ENCODE peak calls at places on chromosomes 7 and 10, in nine cellular contexts. H is tibial nerve; M is transverse colon; D is T-cell; F is activated CD4-positive, alpha-beta T cell treated with anti-CD3 and anti-CD28 coated beads for 4 hours; V is WERI-Rb-1; A is HS-27A; R is GOT3; P is NCI-H1092. W is an unnamed sample.

GRCh38 chr10:12484945-12485805 is 135.8 kb downstream of the CAMK1D start:
- DNase-seq in P (no peak), D (peak; percentile 16), F (peak; percentile 23), A (no peak), H (no peak), M (peak; percentile 53), R (no peak), V (peak; percentile 62), W (peak; percentile 52)

GRCh38 chr7:150877545-150877944 is 25.2 kb downstream of the AOC1 start:
- DNase-seq in D (no peak), P (no peak), H (no peak), A (no peak), V (no peak), R (no peak), F (no peak), M (no peak), W (no peak)

GRCh38 chr10:88680958-88681357 is 16.7 kb downstream of the LIPF start:
- DNase-seq in H (no peak), P (no peak), D (no peak), F (no peak), A (no peak), R (no peak), M (no peak), V (no peak), W (no peak)

GRCh38 chr7:70676243-70676642 is 455.7 kb upstream of the GALNT17 start:
- DNase-seq in A (no peak), V (no peak), R (no peak), D (no peak), M (no peak), F (no peak), P (no peak), H (no peak), W (no peak)

GRCh38 chr7:5237286-5237685 is 45.5 kb upstream of the SLC29A4 start:
- DNase-seq in D (no peak), F (no peak), V (no peak), H (peak; percentile 59), P (no peak), M (peak; percentile 49), R (no peak), A (no peak), W (peak; percentile 63)

GRCh38 chr7:97733276-97734206 is 1.7 kb downstream of the TAC1 start:
- DNase-seq in R (no peak), M (no peak), A (no peak), F (no peak), H (no peak), P (no peak), D (no peak), V (peak; percentile 31), W (no peak)

GRCh38 chr7:156473476-156474240 is 166.9 kb upstream of the RNF32 start:
- DNase-seq in D (no peak), H (no peak), A (no peak), R (no peak), V (no peak), F (peak; percentile 6), M (peak; percentile 26), P (peak; percentile 32), W (no peak)

GRCh38 chr7:16421333-16422099 is at the start of gene CRPPA:
- DNase-seq in M (peak; percentile 36), F (peak; percentile 14), P (peak; percentile 40), A (no peak), R (no peak), H (no peak), D (peak; percentile 28), V (peak; percentile 54), W (no peak)

GRCh38 chr10:53619678-53620077 is 847.1 kb upstream of the MBL2 start:
- DNase-seq in H (no peak), M (no peak), P (no peak), D (no peak), V (peak; percentile 53), F (no peak), R (no peak), A (no peak), W (no peak)

GRCh38 chr7:40232242-40232929 is 97.6 kb downstream of the SUGCT start:
- DNase-seq in P (peak; percentile 30), H (no peak), V (peak; percentile 20), R (no peak), D (no peak), A (no peak), M (peak; percentile 14), F (no peak), W (peak; percentile 34)

GRCh38 chr7:132738254-132738653 is 162.0 kb upstream of the PLXNA4 start:
- DNase-seq in R (no peak), V (no peak), D (no peak), H (no peak), P (no peak), M (no peak), F (no peak), A (peak; percentile 58), W (no peak)

GRCh38 chr10:13331641-13332040 is 16.5 kb downstream of the SEPHS1 start:
- DNase-seq in H (no peak), F (no peak), A (no peak), R (no peak), D (no peak), M (no peak), V (no peak), P (no peak), W (no peak)

GRCh38 chr10:112687647-112688046 is 240.6 kb downstream of the VTI1A start:
- DNase-seq in A (no peak), R (no peak), F (no peak), P (no peak), D (no peak), M (no peak), H (no peak), V (no peak), W (no peak)

GRCh38 chr7:23018747-23019146 is 4.8 kb upstream of the HYCC1 start:
- DNase-seq in R (no peak), H (no peak), A (no peak), P (no peak), F (no peak), D (no peak), V (no peak), M (no peak), W (no peak)

GRCh38 chr10:71831646-71832552 is 19.2 kb downstream of the PSAP start:
- DNase-seq in H (no peak), V (no peak), F (no peak), D (no peak), M (peak; percentile 42), A (no peak), R (no peak), P (no peak), W (no peak)

GRCh38 chr7:157438121-157439025 is 101.6 kb downstream of the DNAJB6 start:
- DNase-seq in M (no peak), R (no peak), V (no peak), H (no peak), A (no peak), D (no peak), F (no peak), P (no peak), W (no peak)

GRCh38 chr10:84007482-84007881 is 131.8 kb upstream of the GHITM start:
- DNase-seq in P (no peak), R (no peak), M (no peak), V (no peak), F (no peak), D (no peak), A (no peak), H (no peak), W (no peak)

GRCh38 chr10:50600831-50601466 is 22.8 kb downstream of the SGMS1 start:
- DNase-seq in F (no peak), A (no peak), D (no peak), R (no peak), V (no peak), M (no peak), P (no peak), H (no peak), W (no peak)

GRCh38 chr10:117543245-117543998 is 876 bp downstream of the EMX2 start:
- DNase-seq in H (no peak), F (no peak), A (no peak), P (no peak), M (no peak), D (no peak), R (peak; percentile 23), V (peak; percentile 44), W (no peak)

GRCh38 chr10:129605986-129606518 is 139.0 kb downstream of the MGMT start:
- DNase-seq in V (no peak), P (no peak), H (no peak), R (no peak), M (peak; percentile 27), D (no peak), A (no peak), F (no peak), W (peak; percentile 46)

GRCh38 chr7:21169667-21170605 is 257.9 kb upstream of the SP4 start:
- DNase-seq in D (no peak), V (no peak), R (no peak), F (no peak), H (no peak), P (no peak), A (no peak), M (no peak), W (no peak)

GRCh38 chr7:152543801-152544200 is 108.0 kb upstream of the KMT2C start:
- DNase-seq in V (no peak), H (no peak), F (no peak), M (no peak), R (no peak), D (no peak), A (no peak), P (no peak), W (no peak)

GRCh38 chr10:4051011-4051407 is 266.0 kb upstream of the KLF6 start:
- DNase-seq in A (no peak), V (no peak), P (no peak), M (no peak), R (no peak), F (no peak), D (no peak), H (peak; percentile 35), W (no peak)

GRCh38 chr7:99409192-99409572 is 413 bp downstream of the BUD31 start:
- DNase-seq in P (no peak), M (no peak), R (no peak), A (no peak), V (no peak), F (no peak), H (no peak), D (no peak), W (no peak)

GRCh38 chr7:131285558-131285957 is 42.1 kb upstream of the MKLN1 start:
- DNase-seq in M (no peak), R (no peak), F (no peak), A (no peak), H (no peak), P (no peak), V (no peak), D (no peak), W (no peak)

GRCh38 chr10:100986952-100987684 is at the start of the genes MRPL43 and TWNK:
- DNase-seq in V (peak; percentile 83), F (peak; percentile 85), M (peak; percentile 88), H (peak; percentile 64), D (peak; percentile 80), R (peak; percentile 42), A (no peak), P (peak; percentile 38), W (peak; percentile 82)

GRCh38 chr10:97321032-97321806 is 2.1 kb downstream of the FRAT1 start:
- DNase-seq in H (no peak), V (no peak), F (no peak), D (no peak), P (peak; percentile 29), M (peak; percentile 49), R (no peak), A (no peak), W (no peak)

GRCh38 chr10:69446229-69446628 is 5.0 kb upstream of the TSPAN15 start:
- DNase-seq in M (no peak), A (no peak), D (no peak), V (no peak), H (no peak), R (no peak), P (no peak), F (no peak), W (no peak)

GRCh38 chr10:113138937-113139585 is 189.0 kb downstream of the TCF7L2 start:
- DNase-seq in R (no peak), M (no peak), A (no peak), P (no peak), D (no peak), V (no peak), F (no peak), H (no peak), W (no peak)

GRCh38 chr10:68142761-68143160 is 33.5 kb downstream of the MYPN start:
- DNase-seq in V (no peak), M (no peak), H (no peak), R (no peak), P (no peak), F (no peak), A (no peak), D (no peak), W (no peak)

GRCh38 chr10:11893749-11894278 is 70.7 kb downstream of the PROSER2 start:
- DNase-seq in V (no peak), H (no peak), M (no peak), D (no peak), F (no peak), P (no peak), R (no peak), A (no peak), W (no peak)